ENCODE peak calls at places on chromosomes 4 and X, in five cellular contexts. One of them, this sample, is unnamed.

GRCh38 chr4:139764686-139765085 is 99.1 kb downstream of the MGST2 start:
- DNase-seq in NB4: no peak
- DNase-seq in A549: no peak
- DNase-seq in adrenal gland: no peak
- DNase-seq in uterus: no peak
- DNase-seq in this sample: no peak

GRCh38 chr4:3716034-3716875 is 49.9 kb upstream of the ADRA2C start:
- DNase-seq in NB4: no peak
- DNase-seq in A549: no peak
- DNase-seq in adrenal gland: no peak
- DNase-seq in uterus: no peak
- DNase-seq in this sample: no peak

GRCh38 chrX:57932266-57932665 is 22.0 kb upstream of the ZXDA start:
- DNase-seq in NB4: no peak
- DNase-seq in A549: no peak
- DNase-seq in adrenal gland: no peak
- DNase-seq in uterus: no peak
- DNase-seq in this sample: no peak

GRCh38 chr4:107603430-107603829 is 116.6 kb downstream of the PAPSS1 start:
- DNase-seq in NB4: no peak
- DNase-seq in A549: no peak
- DNase-seq in adrenal gland: no peak
- DNase-seq in uterus: no peak
- DNase-seq in this sample: peak; percentile 34

GRCh38 chr4:85778809-85779124 is 303.8 kb downstream of the ARHGAP24 start:
- DNase-seq in NB4: no peak
- DNase-seq in A549: no peak
- DNase-seq in adrenal gland: no peak
- DNase-seq in uterus: no peak
- DNase-seq in this sample: no peak

GRCh38 chrX:18075603-18076002 is 145.1 kb downstream of the BEND2 start:
- DNase-seq in NB4: no peak
- DNase-seq in A549: no peak
- DNase-seq in adrenal gland: no peak
- DNase-seq in uterus: no peak
- DNase-seq in this sample: no peak

GRCh38 chr4:7658297-7659204 is 223.8 kb upstream of the PSAPL1 start:
- DNase-seq in NB4: no peak
- DNase-seq in A549: no peak
- DNase-seq in adrenal gland: no peak
- DNase-seq in uterus: no peak
- DNase-seq in this sample: no peak

GRCh38 chr4:172962564-172963353 is 205.9 kb upstream of the GALNT7 start:
- DNase-seq in NB4: no peak
- DNase-seq in A549: peak; percentile 78
- DNase-seq in adrenal gland: no peak
- DNase-seq in uterus: peak; percentile 41
- DNase-seq in this sample: peak; percentile 68

GRCh38 chr4:168306476-168306875 is 12.1 kb downstream of the DDX60 start:
- DNase-seq in NB4: no peak
- DNase-seq in A549: no peak
- DNase-seq in adrenal gland: no peak
- DNase-seq in uterus: no peak
- DNase-seq in this sample: no peak

GRCh38 chrX:118702741-118703140 is 24.7 kb upstream of the IL13RA1 start:
- DNase-seq in NB4: no peak
- DNase-seq in A549: no peak
- DNase-seq in adrenal gland: no peak
- DNase-seq in uterus: no peak
- DNase-seq in this sample: no peak

GRCh38 chr4:93759506-93759905 is 69.0 kb upstream of the ATOH1 start:
- DNase-seq in NB4: peak; percentile 12
- DNase-seq in A549: no peak
- DNase-seq in adrenal gland: no peak
- DNase-seq in uterus: no peak
- DNase-seq in this sample: no peak

GRCh38 chrX:135688137-135688536 is 25.3 kb upstream of the CT45A1 start:
- DNase-seq in NB4: peak; percentile 7
- DNase-seq in A549: peak; percentile 21
- DNase-seq in adrenal gland: no peak
- DNase-seq in uterus: no peak
- DNase-seq in this sample: no peak

GRCh38 chr4:28229092-28229491 is 1368.5 kb downstream of the STIM2 start:
- DNase-seq in NB4: no peak
- DNase-seq in A549: peak; percentile 14
- DNase-seq in adrenal gland: no peak
- DNase-seq in uterus: no peak
- DNase-seq in this sample: no peak

GRCh38 chr4:78864405-78865024 is 74.7 kb downstream of the PAQR3 start:
- DNase-seq in NB4: peak; percentile 79
- DNase-seq in A549: peak; percentile 76
- DNase-seq in adrenal gland: peak; percentile 35
- DNase-seq in uterus: no peak
- DNase-seq in this sample: no peak

GRCh38 chr4:1976416-1977352 is 32.1 kb downstream of the NELFA start:
- DNase-seq in NB4: peak; percentile 55
- DNase-seq in A549: no peak
- DNase-seq in adrenal gland: no peak
- DNase-seq in uterus: no peak
- DNase-seq in this sample: no peak

GRCh38 chr4:58749206-58749605 is 1639.0 kb upstream of the IGFBP7 start:
- DNase-seq in NB4: no peak
- DNase-seq in A549: no peak
- DNase-seq in adrenal gland: no peak
- DNase-seq in uterus: no peak
- DNase-seq in this sample: peak; percentile 45

GRCh38 chr4:47933798-47934197 is 19.4 kb upstream of the NFXL1 start:
- DNase-seq in NB4: peak; percentile 67
- DNase-seq in A549: peak; percentile 28
- DNase-seq in adrenal gland: no peak
- DNase-seq in uterus: no peak
- DNase-seq in this sample: no peak

GRCh38 chr4:99811850-99812249 is 4.8 kb upstream of the DAPP1 start:
- DNase-seq in NB4: peak; percentile 75
- DNase-seq in A549: peak; percentile 21
- DNase-seq in adrenal gland: peak; percentile 57
- DNase-seq in uterus: no peak
- DNase-seq in this sample: no peak

GRCh38 chr4:13642576-13642975 is 15.1 kb upstream of the BOD1L1 start:
- DNase-seq in NB4: no peak
- DNase-seq in A549: no peak
- DNase-seq in adrenal gland: peak; percentile 27
- DNase-seq in uterus: peak; percentile 23
- DNase-seq in this sample: peak; percentile 28

DNA sequence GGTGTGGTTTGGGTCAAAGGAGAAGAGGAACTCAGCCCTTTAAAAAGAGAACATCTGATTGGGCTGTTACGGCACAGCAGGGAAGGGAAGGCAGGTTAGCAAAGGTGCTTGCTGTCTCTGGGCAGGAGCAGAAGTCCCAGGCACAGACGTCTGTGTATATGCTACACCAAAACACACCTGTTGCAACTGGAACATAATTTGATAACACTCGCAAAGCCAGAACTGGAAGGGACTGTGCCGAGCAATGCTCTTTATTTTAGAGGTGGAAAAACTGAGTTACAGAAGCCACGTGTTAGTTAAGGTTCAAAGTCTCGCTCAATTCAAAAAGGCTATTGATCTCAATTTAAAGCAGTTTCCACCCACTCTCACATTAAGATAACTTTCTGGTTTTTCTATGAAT is 2.2 kb upstream of the FAM114A1 start:
- DNase-seq in NB4: no peak
- DNase-seq in A549: no peak
- DNase-seq in adrenal gland: no peak
- DNase-seq in uterus: no peak
- DNase-seq in this sample: peak; percentile 28
- TF ChIP-seq POLR2A in NB4: no peak
- TF ChIP-seq POLR2A in A549: no peak
- TF ChIP-seq POLR2A in adrenal gland: no peak
- TF ChIP-seq POLR2A in uterus: no peak
- TF ChIP-seq POLR2A in this sample: no peak

GRCh38 chr4:145179201-145179860 is 1.1 kb downstream of the OTUD4 start:
- DNase-seq in NB4: peak; percentile 80
- DNase-seq in A549: peak; percentile 54
- DNase-seq in adrenal gland: peak; percentile 71
- DNase-seq in uterus: peak; percentile 63
- DNase-seq in this sample: peak; percentile 79
- TF ChIP-seq POLR2A in NB4: no peak
- TF ChIP-seq POLR2A in A549: no peak
- TF ChIP-seq POLR2A in adrenal gland: no peak
- TF ChIP-seq POLR2A in uterus: no peak
- TF ChIP-seq POLR2A in this sample: no peak

GRCh38 chrX:40092808-40093435 is 4.8 kb downstream of the BCOR start:
- DNase-seq in NB4: no peak
- DNase-seq in A549: no peak
- DNase-seq in adrenal gland: no peak
- DNase-seq in uterus: no peak
- DNase-seq in this sample: no peak
- TF ChIP-seq POLR2A in NB4: no peak
- TF ChIP-seq POLR2A in A549: no peak
- TF ChIP-seq POLR2A in adrenal gland: no peak
- TF ChIP-seq POLR2A in uterus: no peak
- TF ChIP-seq POLR2A in this sample: no peak

GRCh38 chr4:73343432-73343831 is 60.7 kb upstream of the ALB start:
- DNase-seq in NB4: no peak
- DNase-seq in A549: no peak
- DNase-seq in adrenal gland: no peak
- DNase-seq in uterus: no peak
- DNase-seq in this sample: no peak
- TF ChIP-seq POLR2A in NB4: no peak
- TF ChIP-seq POLR2A in A549: no peak
- TF ChIP-seq POLR2A in adrenal gland: no peak
- TF ChIP-seq POLR2A in uterus: no peak
- TF ChIP-seq POLR2A in this sample: no peak

GRCh38 chrX:115533485-115533884 is 27.5 kb upstream of the PLS3 start:
- DNase-seq in NB4: no peak
- DNase-seq in A549: no peak
- DNase-seq in adrenal gland: no peak
- DNase-seq in uterus: no peak
- DNase-seq in this sample: no peak
- TF ChIP-seq POLR2A in NB4: no peak
- TF ChIP-seq POLR2A in A549: no peak
- TF ChIP-seq POLR2A in adrenal gland: no peak
- TF ChIP-seq POLR2A in uterus: no peak
- TF ChIP-seq POLR2A in this sample: no peak

DNA sequence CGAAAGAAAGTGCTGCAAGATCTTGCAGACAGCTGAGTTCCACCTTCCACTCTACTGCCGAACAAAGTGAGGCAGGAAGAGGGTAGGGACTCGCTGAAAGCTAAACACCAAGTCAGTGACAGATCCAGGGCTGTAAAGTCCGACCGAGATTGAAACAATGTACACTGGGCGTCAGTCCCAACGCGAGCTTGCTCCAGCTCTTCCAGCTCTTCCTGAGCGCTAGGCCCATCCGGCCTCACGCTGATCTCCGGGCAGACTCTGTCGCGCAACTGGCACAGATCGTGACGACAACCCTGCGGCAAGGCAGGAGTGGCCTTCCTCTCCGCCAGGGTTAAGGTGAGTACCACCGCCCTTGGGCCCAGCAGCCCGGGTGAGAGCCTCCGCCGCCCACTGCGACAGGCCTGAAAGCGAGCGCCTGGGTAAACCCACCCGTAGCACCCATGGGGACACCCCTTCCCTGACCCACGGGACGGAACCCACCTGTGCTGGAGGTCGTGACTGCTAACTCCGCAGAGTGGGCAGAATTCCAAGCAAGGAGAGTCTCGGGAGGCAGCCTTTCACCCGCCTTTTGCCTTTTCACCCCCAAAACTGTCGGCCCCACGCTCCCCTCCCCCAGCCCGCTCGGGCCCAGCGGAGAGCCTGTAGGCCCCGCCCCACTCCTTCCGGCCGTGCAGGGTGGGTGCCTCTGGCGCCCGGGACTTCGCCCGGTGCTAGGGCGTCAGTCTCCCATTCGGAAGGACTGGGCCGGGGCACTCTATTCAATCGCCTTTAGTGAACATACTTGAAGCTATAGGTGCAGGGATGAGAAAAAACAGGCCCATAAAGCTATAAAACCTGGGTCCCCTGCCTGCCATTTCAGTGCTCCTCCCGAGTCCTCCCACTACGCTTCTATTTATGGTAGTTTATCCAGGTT is at the start of gene TMLHE:
- DNase-seq in NB4: peak; percentile 77
- DNase-seq in A549: peak; percentile 65
- DNase-seq in adrenal gland: peak; percentile 66
- DNase-seq in uterus: peak; percentile 55
- DNase-seq in this sample: peak; percentile 67
- TF ChIP-seq POLR2A in NB4: peak; percentile 54
- TF ChIP-seq POLR2A in A549: peak; percentile 57
- TF ChIP-seq POLR2A in adrenal gland: peak; percentile 23
- TF ChIP-seq POLR2A in uterus: no peak
- TF ChIP-seq POLR2A in this sample: no peak

GRCh38 chrX:70456256-70456655 is 11.6 kb downstream of the DLG3 start:
- DNase-seq in NB4: no peak
- DNase-seq in A549: no peak
- DNase-seq in adrenal gland: no peak
- DNase-seq in uterus: no peak
- DNase-seq in this sample: no peak

GRCh38 chrX:70455366-70456202 is 10.9 kb downstream of the DLG3 start:
- DNase-seq in NB4: no peak
- DNase-seq in A549: no peak
- DNase-seq in adrenal gland: no peak
- DNase-seq in uterus: no peak
- DNase-seq in this sample: no peak

GRCh38 chrX:70452143-70452733 is 7.6 kb downstream of the DLG3 start:
- DNase-seq in NB4: peak; percentile 41
- DNase-seq in A549: peak; percentile 37
- DNase-seq in adrenal gland: peak; percentile 47
- DNase-seq in uterus: peak; percentile 67
- DNase-seq in this sample: peak; percentile 64

GRCh38 chrX:70453024-70453618 is 8.5 kb downstream of the DLG3 start:
- DNase-seq in NB4: no peak
- DNase-seq in A549: no peak
- DNase-seq in adrenal gland: no peak
- DNase-seq in uterus: no peak
- DNase-seq in this sample: no peak

DNA sequence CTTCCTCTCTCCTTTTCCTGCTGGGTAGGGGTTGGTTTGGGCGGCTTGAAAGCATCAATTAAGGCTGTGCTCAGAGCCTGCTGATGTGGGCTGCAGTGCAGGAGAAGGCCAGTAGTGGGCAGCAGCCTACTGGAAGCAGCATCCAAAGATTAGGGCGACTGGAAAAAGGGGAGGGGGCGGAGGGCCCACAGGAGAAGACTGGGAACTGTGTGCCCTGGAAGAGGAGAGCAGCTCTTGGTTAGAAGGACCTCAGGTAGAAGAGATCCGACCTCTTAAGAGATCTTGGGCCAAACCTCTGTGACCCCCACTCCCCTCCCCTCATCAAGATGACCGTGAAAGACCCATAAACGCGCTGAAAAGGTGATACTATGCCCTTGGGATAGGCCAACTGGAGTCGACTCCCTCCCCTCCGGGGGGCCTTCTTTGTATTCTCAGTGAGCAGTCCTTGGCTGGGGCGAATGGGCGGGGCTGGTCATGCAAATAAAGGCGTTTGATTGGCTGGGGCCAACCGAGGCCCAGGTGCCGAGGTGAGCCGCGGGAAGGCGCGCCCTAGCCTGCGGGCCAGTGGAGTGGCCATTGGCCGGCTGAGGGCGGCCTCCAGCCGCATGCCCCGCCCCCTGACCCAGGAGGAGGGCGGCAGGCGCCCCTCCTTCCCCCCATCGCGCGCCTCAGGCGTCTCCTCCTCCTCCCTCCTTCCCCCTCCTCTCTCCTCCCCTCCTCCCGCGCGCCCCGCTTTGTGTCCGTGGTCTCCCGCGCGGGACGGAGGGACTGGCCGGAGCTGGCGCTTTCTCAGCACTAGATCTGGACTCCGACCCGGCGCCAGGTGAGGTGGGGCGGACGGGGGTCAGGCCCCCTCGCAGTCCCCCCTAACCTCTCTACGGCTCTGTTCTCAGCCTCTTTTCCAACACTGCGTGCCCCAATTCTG is 10.1 kb downstream of the DLG3 start:
- DNase-seq in NB4: peak; percentile 56
- DNase-seq in A549: peak; percentile 50
- DNase-seq in adrenal gland: peak; percentile 79
- DNase-seq in uterus: peak; percentile 75
- DNase-seq in this sample: peak; percentile 88
- TF ChIP-seq POLR2A in NB4: no peak
- TF ChIP-seq POLR2A in A549: no peak
- TF ChIP-seq POLR2A in adrenal gland: no peak
- TF ChIP-seq POLR2A in uterus: no peak
- TF ChIP-seq POLR2A in this sample: no peak

This sample was measured in stomach.